ENCODE peak calls at places on chromosomes 7 and 10, in nine cellular contexts. One of them, this sample, is unnamed.

GRCh38 chr7:73730485-73730884 is 8.1 kb downstream of the ABHD11 start:
- DNase-seq in WERI-Rb-1: no peak
- DNase-seq in astrocyte of the spinal cord: no peak
- DNase-seq in naive thymus-derived CD4-positive, alpha-beta T cell: no peak
- DNase-seq in Panc1: no peak
- DNase-seq in AG04449: no peak
- DNase-seq in neuronal stem cell: no peak
- DNase-seq in AG10803: no peak
- DNase-seq in AG04450: no peak
- DNase-seq in this sample: no peak

GRCh38 chr7:133528796-133529195 is 275.9 kb downstream of the EXOC4 start:
- DNase-seq in WERI-Rb-1: no peak
- DNase-seq in AG04449: no peak
- DNase-seq in neuronal stem cell: no peak
- DNase-seq in astrocyte of the spinal cord: no peak
- DNase-seq in AG10803: no peak
- DNase-seq in naive thymus-derived CD4-positive, alpha-beta T cell: no peak
- DNase-seq in AG04450: no peak
- DNase-seq in Panc1: no peak
- DNase-seq in this sample: no peak

GRCh38 chr10:100960251-100960650 is 9.1 kb upstream of the SEMA4G start:
- DNase-seq in naive thymus-derived CD4-positive, alpha-beta T cell: no peak
- DNase-seq in AG04450: no peak
- DNase-seq in AG10803: no peak
- DNase-seq in Panc1: no peak
- DNase-seq in AG04449: no peak
- DNase-seq in neuronal stem cell: no peak
- DNase-seq in astrocyte of the spinal cord: no peak
- DNase-seq in WERI-Rb-1: no peak
- DNase-seq in this sample: no peak

GRCh38 chr7:50552921-50553320 is 12.3 kb downstream of the DDC start:
- DNase-seq in AG10803: peak; percentile 44
- DNase-seq in naive thymus-derived CD4-positive, alpha-beta T cell: no peak
- DNase-seq in astrocyte of the spinal cord: peak; percentile 51
- DNase-seq in AG04450: peak; percentile 24
- DNase-seq in Panc1: no peak
- DNase-seq in WERI-Rb-1: no peak
- DNase-seq in neuronal stem cell: peak; percentile 49
- DNase-seq in AG04449: no peak
- DNase-seq in this sample: peak; percentile 31

GRCh38 chr10:88542522-88542921 is 40.6 kb downstream of the RNLS start:
- DNase-seq in naive thymus-derived CD4-positive, alpha-beta T cell: no peak
- DNase-seq in AG10803: no peak
- DNase-seq in Panc1: no peak
- DNase-seq in AG04450: no peak
- DNase-seq in astrocyte of the spinal cord: no peak
- DNase-seq in neuronal stem cell: no peak
- DNase-seq in AG04449: no peak
- DNase-seq in WERI-Rb-1: no peak
- DNase-seq in this sample: no peak

GRCh38 chr7:371119-371778 is 81.3 kb downstream of the FOXL3 start:
- DNase-seq in Panc1: no peak
- DNase-seq in neuronal stem cell: no peak
- DNase-seq in astrocyte of the spinal cord: no peak
- DNase-seq in AG10803: no peak
- DNase-seq in AG04450: no peak
- DNase-seq in WERI-Rb-1: no peak
- DNase-seq in naive thymus-derived CD4-positive, alpha-beta T cell: no peak
- DNase-seq in AG04449: no peak
- DNase-seq in this sample: no peak

GRCh38 chr10:125089486-125089885 is 70.9 kb downstream of the CTBP2 start:
- DNase-seq in naive thymus-derived CD4-positive, alpha-beta T cell: no peak
- DNase-seq in Panc1: no peak
- DNase-seq in AG04450: no peak
- DNase-seq in neuronal stem cell: no peak
- DNase-seq in WERI-Rb-1: no peak
- DNase-seq in astrocyte of the spinal cord: peak; percentile 28
- DNase-seq in AG10803: peak; percentile 24
- DNase-seq in AG04449: no peak
- DNase-seq in this sample: no peak

GRCh38 chr10:15045380-15045779 is 1.6 kb downstream of the OLAH start:
- DNase-seq in AG04450: no peak
- DNase-seq in AG04449: no peak
- DNase-seq in astrocyte of the spinal cord: no peak
- DNase-seq in Panc1: no peak
- DNase-seq in neuronal stem cell: no peak
- DNase-seq in naive thymus-derived CD4-positive, alpha-beta T cell: no peak
- DNase-seq in AG10803: no peak
- DNase-seq in WERI-Rb-1: no peak
- DNase-seq in this sample: no peak

GRCh38 chr7:100752994-100753393 is 19.6 kb downstream of the ZAN start:
- DNase-seq in Panc1: no peak
- DNase-seq in AG10803: no peak
- DNase-seq in astrocyte of the spinal cord: no peak
- DNase-seq in AG04449: no peak
- DNase-seq in AG04450: no peak
- DNase-seq in WERI-Rb-1: no peak
- DNase-seq in neuronal stem cell: no peak
- DNase-seq in naive thymus-derived CD4-positive, alpha-beta T cell: no peak
- DNase-seq in this sample: no peak

GRCh38 chr7:44281811-44282600 is 43.4 kb downstream of the CAMK2B start:
- DNase-seq in astrocyte of the spinal cord: no peak
- DNase-seq in AG04449: no peak
- DNase-seq in AG04450: no peak
- DNase-seq in Panc1: no peak
- DNase-seq in naive thymus-derived CD4-positive, alpha-beta T cell: no peak
- DNase-seq in WERI-Rb-1: peak; percentile 5
- DNase-seq in neuronal stem cell: no peak
- DNase-seq in AG10803: no peak
- DNase-seq in this sample: no peak

GRCh38 chr7:57201895-57202210 is 69.6 kb upstream of the ZNF479 start:
- DNase-seq in AG10803: no peak
- DNase-seq in neuronal stem cell: no peak
- DNase-seq in Panc1: no peak
- DNase-seq in AG04449: no peak
- DNase-seq in AG04450: no peak
- DNase-seq in astrocyte of the spinal cord: no peak
- DNase-seq in WERI-Rb-1: no peak
- DNase-seq in naive thymus-derived CD4-positive, alpha-beta T cell: no peak
- DNase-seq in this sample: no peak

GRCh38 chr10:88944813-88945212 is 7.8 kb downstream of the ACTA2 start:
- DNase-seq in AG04450: no peak
- DNase-seq in neuronal stem cell: no peak
- DNase-seq in astrocyte of the spinal cord: no peak
- DNase-seq in AG04449: no peak
- DNase-seq in naive thymus-derived CD4-positive, alpha-beta T cell: no peak
- DNase-seq in WERI-Rb-1: no peak
- DNase-seq in Panc1: no peak
- DNase-seq in AG10803: no peak
- DNase-seq in this sample: no peak

GRCh38 chr10:81696609-81697388 is 178.2 kb upstream of the NRG3 start:
- DNase-seq in AG10803: no peak
- DNase-seq in neuronal stem cell: no peak
- DNase-seq in WERI-Rb-1: peak; percentile 41
- DNase-seq in Panc1: no peak
- DNase-seq in AG04449: no peak
- DNase-seq in AG04450: no peak
- DNase-seq in naive thymus-derived CD4-positive, alpha-beta T cell: no peak
- DNase-seq in astrocyte of the spinal cord: no peak
- DNase-seq in this sample: no peak

GRCh38 chr7:74717889-74718288 is 55.9 kb upstream of the NCF1 start:
- DNase-seq in AG04449: no peak
- DNase-seq in AG10803: no peak
- DNase-seq in neuronal stem cell: no peak
- DNase-seq in astrocyte of the spinal cord: no peak
- DNase-seq in AG04450: no peak
- DNase-seq in Panc1: no peak
- DNase-seq in naive thymus-derived CD4-positive, alpha-beta T cell: no peak
- DNase-seq in WERI-Rb-1: no peak
- DNase-seq in this sample: no peak

GRCh38 chr7:136016649-136017395 is 39.7 kb upstream of the MTPN start:
- DNase-seq in AG10803: no peak
- DNase-seq in naive thymus-derived CD4-positive, alpha-beta T cell: no peak
- DNase-seq in astrocyte of the spinal cord: no peak
- DNase-seq in AG04449: no peak
- DNase-seq in Panc1: no peak
- DNase-seq in neuronal stem cell: no peak
- DNase-seq in AG04450: no peak
- DNase-seq in WERI-Rb-1: no peak
- DNase-seq in this sample: no peak

GRCh38 chr7:88985309-88985708 is 189.8 kb upstream of the TEX47 start:
- DNase-seq in Panc1: no peak
- DNase-seq in neuronal stem cell: peak; percentile 12
- DNase-seq in astrocyte of the spinal cord: no peak
- DNase-seq in WERI-Rb-1: no peak
- DNase-seq in naive thymus-derived CD4-positive, alpha-beta T cell: no peak
- DNase-seq in AG04449: no peak
- DNase-seq in AG04450: no peak
- DNase-seq in AG10803: no peak
- DNase-seq in this sample: no peak

GRCh38 chr10:21315321-21316220 is 209.9 kb downstream of the SKIDA1 start:
- DNase-seq in WERI-Rb-1: no peak
- DNase-seq in AG10803: peak; percentile 96
- DNase-seq in neuronal stem cell: peak; percentile 59
- DNase-seq in naive thymus-derived CD4-positive, alpha-beta T cell: no peak
- DNase-seq in Panc1: no peak
- DNase-seq in AG04450: peak; percentile 75
- DNase-seq in AG04449: peak; percentile 61
- DNase-seq in astrocyte of the spinal cord: peak; percentile 86
- DNase-seq in this sample: no peak

GRCh38 chr7:16985621-16986020 is 103.8 kb upstream of the AGR3 start:
- DNase-seq in WERI-Rb-1: no peak
- DNase-seq in Panc1: no peak
- DNase-seq in astrocyte of the spinal cord: no peak
- DNase-seq in neuronal stem cell: no peak
- DNase-seq in naive thymus-derived CD4-positive, alpha-beta T cell: no peak
- DNase-seq in AG10803: no peak
- DNase-seq in AG04449: no peak
- DNase-seq in AG04450: no peak
- DNase-seq in this sample: no peak

DNA sequence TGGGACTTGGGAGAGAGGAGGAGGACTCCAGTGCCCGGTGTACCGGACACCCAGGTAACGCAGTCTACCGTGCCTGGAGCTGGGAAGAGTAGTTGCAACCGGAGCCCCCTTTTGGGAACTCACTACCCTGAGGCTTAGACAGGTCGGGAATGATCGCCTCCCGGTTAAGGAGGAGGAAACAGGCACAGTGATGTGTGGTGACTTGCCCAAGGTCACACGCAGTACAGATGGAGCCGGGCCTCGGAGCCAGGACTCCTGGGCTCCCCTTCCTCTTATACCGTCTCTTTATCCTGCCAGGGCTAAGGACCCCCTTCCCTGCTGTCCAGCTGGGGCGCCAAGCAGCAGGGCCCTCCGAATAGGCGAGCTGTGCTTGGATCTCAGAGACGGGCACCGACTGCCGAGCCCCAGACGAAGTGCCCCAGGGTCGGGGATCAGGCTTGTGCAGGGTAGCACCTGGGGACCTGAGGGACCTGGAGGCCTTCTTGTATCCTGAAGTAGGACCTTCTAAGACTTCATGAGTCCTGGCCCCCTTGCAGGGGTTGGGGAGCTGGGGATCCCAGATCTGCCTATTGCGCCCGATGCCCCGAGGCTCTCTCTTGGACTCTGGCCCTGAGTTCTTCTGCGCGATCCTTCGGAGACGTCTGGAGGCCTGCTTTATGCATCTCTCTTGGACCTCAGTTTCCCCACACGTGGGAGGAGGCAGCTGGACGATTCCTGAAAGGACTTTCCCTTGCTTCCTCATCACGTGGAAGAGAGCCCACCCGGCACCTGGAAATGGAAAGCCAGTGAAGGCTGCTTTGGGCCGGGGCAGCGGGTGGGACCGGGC is 767 bp upstream of the CYP26A1 start:
- DNase-seq in AG04449: no peak
- DNase-seq in naive thymus-derived CD4-positive, alpha-beta T cell: no peak
- DNase-seq in astrocyte of the spinal cord: no peak
- DNase-seq in WERI-Rb-1: no peak
- DNase-seq in Panc1: no peak
- DNase-seq in AG04450: no peak
- DNase-seq in neuronal stem cell: no peak
- DNase-seq in AG10803: no peak
- DNase-seq in this sample: no peak
- H3K4me3 ChIP-seq in AG04449: no peak overlapping the region
- H3K4me3 ChIP-seq in naive thymus-derived CD4-positive, alpha-beta T cell: no peak overlapping the region
- H3K4me3 ChIP-seq in astrocyte of the spinal cord: no peak overlapping the region
- H3K4me3 ChIP-seq in WERI-Rb-1: peak overlapping the region; percentile 43
- H3K4me3 ChIP-seq in Panc1: peak overlapping the region; percentile 42
- H3K4me3 ChIP-seq in AG04450: no peak overlapping the region
- H3K4me3 ChIP-seq in neuronal stem cell: no peak overlapping the region
- H3K4me3 ChIP-seq in AG10803: no peak overlapping the region
- H3K4me3 ChIP-seq in this sample: peak overlapping the region; percentile 60

GRCh38 chr10:73940634-73941221 is 29.8 kb downstream of the PLAU start:
- DNase-seq in AG04449: no peak
- DNase-seq in AG10803: peak; percentile 65
- DNase-seq in Panc1: no peak
- DNase-seq in WERI-Rb-1: peak; percentile 78
- DNase-seq in astrocyte of the spinal cord: peak; percentile 71
- DNase-seq in naive thymus-derived CD4-positive, alpha-beta T cell: peak; percentile 79
- DNase-seq in neuronal stem cell: peak; percentile 61
- DNase-seq in AG04450: no peak
- DNase-seq in this sample: no peak
- H3K4me3 ChIP-seq in AG04449: no peak overlapping the region
- H3K4me3 ChIP-seq in AG10803: peak overlapping the region; percentile 26
- H3K4me3 ChIP-seq in Panc1: peak overlapping the region; percentile 2
- H3K4me3 ChIP-seq in WERI-Rb-1: peak overlapping the region; percentile 3
- H3K4me3 ChIP-seq in astrocyte of the spinal cord: no peak overlapping the region
- H3K4me3 ChIP-seq in naive thymus-derived CD4-positive, alpha-beta T cell: no peak overlapping the region
- H3K4me3 ChIP-seq in neuronal stem cell: no peak overlapping the region
- H3K4me3 ChIP-seq in AG04450: no peak overlapping the region
- H3K4me3 ChIP-seq in this sample: peak overlapping the region; percentile 25

GRCh38 chr7:128103498-128104108 is 72.4 kb upstream of the LRRC4 start:
- DNase-seq in astrocyte of the spinal cord: peak; percentile 16
- DNase-seq in neuronal stem cell: no peak
- DNase-seq in naive thymus-derived CD4-positive, alpha-beta T cell: no peak
- DNase-seq in Panc1: no peak
- DNase-seq in AG04449: no peak
- DNase-seq in WERI-Rb-1: no peak
- DNase-seq in AG04450: no peak
- DNase-seq in AG10803: peak; percentile 15
- DNase-seq in this sample: no peak
- H3K4me3 ChIP-seq in astrocyte of the spinal cord: peak overlapping the region; percentile 10
- H3K4me3 ChIP-seq in neuronal stem cell: peak overlapping the region; percentile 44
- H3K4me3 ChIP-seq in naive thymus-derived CD4-positive, alpha-beta T cell: peak overlapping the region; percentile 56
- H3K4me3 ChIP-seq in Panc1: peak overlapping the region; percentile 38
- H3K4me3 ChIP-seq in AG04449: peak overlapping the region; percentile 49
- H3K4me3 ChIP-seq in WERI-Rb-1: no peak overlapping the region
- H3K4me3 ChIP-seq in AG04450: peak overlapping the region; percentile 50
- H3K4me3 ChIP-seq in AG10803: peak overlapping the region; percentile 52
- H3K4me3 ChIP-seq in this sample: no peak overlapping the region

DNA sequence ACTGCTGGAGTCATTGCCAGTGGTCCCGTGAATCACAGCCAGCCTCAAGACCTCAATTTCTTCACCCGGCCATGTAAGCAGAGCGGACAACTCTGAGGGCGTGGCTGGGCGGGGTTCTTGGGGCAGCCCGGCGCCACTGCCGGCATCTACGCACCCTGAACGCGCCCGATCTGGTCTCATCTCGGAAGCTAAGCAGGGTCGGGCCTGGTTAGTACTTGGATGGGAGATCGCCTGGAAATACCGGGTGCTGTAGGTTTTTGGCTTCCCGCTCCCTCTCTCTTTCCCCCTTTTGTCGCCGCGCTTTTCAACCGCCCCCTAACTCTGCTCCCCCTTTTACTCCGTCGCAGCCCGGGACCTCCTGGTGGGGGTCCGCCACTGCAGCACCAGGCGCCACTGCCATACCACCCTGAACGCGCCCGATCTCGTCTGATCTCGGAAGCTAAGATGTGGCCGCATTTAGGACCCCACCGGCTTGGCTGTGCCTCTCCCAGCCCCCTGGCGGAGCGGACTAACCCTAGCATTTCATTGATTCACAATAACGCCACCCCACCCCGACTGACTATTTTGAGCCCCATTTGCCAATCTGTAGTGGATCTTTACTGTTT is 25.3 kb downstream of the GARIN1A start:
- DNase-seq in AG04449: no peak
- DNase-seq in AG04450: peak; percentile 21
- DNase-seq in Panc1: no peak
- DNase-seq in naive thymus-derived CD4-positive, alpha-beta T cell: peak; percentile 5
- DNase-seq in neuronal stem cell: peak; percentile 62
- DNase-seq in astrocyte of the spinal cord: peak; percentile 54
- DNase-seq in AG10803: peak; percentile 72
- DNase-seq in WERI-Rb-1: no peak
- DNase-seq in this sample: peak; percentile 68
- H3K4me3 ChIP-seq in AG04449: peak overlapping the region; percentile 56
- H3K4me3 ChIP-seq in AG04450: peak overlapping the region; percentile 59
- H3K4me3 ChIP-seq in Panc1: peak overlapping the region; percentile 54
- H3K4me3 ChIP-seq in naive thymus-derived CD4-positive, alpha-beta T cell: no peak overlapping the region
- H3K4me3 ChIP-seq in neuronal stem cell: peak overlapping the region; percentile 80
- H3K4me3 ChIP-seq in astrocyte of the spinal cord: peak overlapping the region; percentile 51
- H3K4me3 ChIP-seq in AG10803: peak overlapping the region; percentile 64
- H3K4me3 ChIP-seq in WERI-Rb-1: no peak overlapping the region
- H3K4me3 ChIP-seq in this sample: peak overlapping the region; percentile 53

This sample was measured in Jurkat, Clone E6-1.